ENCODE peak calls at places on chromosomes 12 and 14, in eight cellular contexts. Y is B cell, N is NCI-H526, K is mesothelial cell of epicardium, Q is GM04503, X is left ventricle myocardium inferior, A is NCI-H345, T is RCC 7860. P is an unnamed sample.
A peak's percentile ranks its signal among the peaks of the same experiment; 100 is the strongest.

GRCh38 chr14:103540816-103541493 is 12.0 kb downstream of the TRMT61A start:
- DNase-seq in Y (no peak), N (no peak), K (no peak), Q (no peak), X (no peak), A (no peak), T (no peak), P (peak; percentile 40)

GRCh38 chr14:81784084-81784483 is 250.4 kb upstream of the SEL1L start:
- DNase-seq in Y (no peak), N (no peak), K (no peak), Q (no peak), X (no peak), A (no peak), T (no peak), P (no peak)

GRCh38 chr12:20127401-20127800 is 240.9 kb upstream of the PDE3A start:
- DNase-seq in Y (no peak), N (no peak), K (no peak), Q (no peak), X (no peak), A (no peak), T (no peak), P (no peak)

GRCh38 chr12:66555113-66555512 is 123.8 kb downstream of the GRIP1 start:
- DNase-seq in Y (no peak), N (no peak), K (no peak), Q (no peak), X (no peak), A (no peak), T (no peak), P (no peak)

GRCh38 chr12:5882511-5883185 is 62.4 kb downstream of the ANO2 start:
- DNase-seq in Y (no peak), N (no peak), K (no peak), Q (no peak), X (no peak), A (no peak), T (no peak), P (no peak)

GRCh38 chr12:50567926-50568325 is 63.1 kb downstream of the DIP2B start:
- DNase-seq in Y (no peak), N (no peak), K (no peak), Q (no peak), X (no peak), A (no peak), T (no peak), P (no peak)

GRCh38 chr12:56321027-56321426 is 5.2 kb upstream of the CNPY2 start:
- DNase-seq in Y (no peak), N (no peak), K (no peak), Q (no peak), X (no peak), A (no peak), T (no peak), P (no peak)

GRCh38 chr12:95547522-95548055 is 3.7 kb downstream of the USP44 start:
- DNase-seq in Y (no peak), N (no peak), K (no peak), Q (peak; percentile 27), X (no peak), A (no peak), T (no peak), P (no peak)

GRCh38 chr14:72243894-72244293 is 311.7 kb downstream of the RGS6 start:
- DNase-seq in Y (no peak), N (no peak), K (no peak), Q (no peak), X (no peak), A (no peak), T (no peak), P (no peak)

GRCh38 chr12:53056296-53056695 is 6.4 kb downstream of the TNS2 start:
- DNase-seq in Y (no peak), N (no peak), K (no peak), Q (no peak), X (no peak), A (no peak), T (no peak), P (no peak)

GRCh38 chr12:57323402-57323801 is 72.4 kb upstream of the STAC3 start:
- DNase-seq in Y (no peak), N (no peak), K (no peak), Q (no peak), X (no peak), A (no peak), T (no peak), P (no peak)

GRCh38 chr12:2643736-2644135 is 151.0 kb upstream of the FKBP4 start:
- DNase-seq in Y (no peak), N (no peak), K (no peak), Q (no peak), X (no peak), A (no peak), T (no peak), P (no peak)

GRCh38 chr12:6319446-6319845 is 9.0 kb downstream of the PLEKHG6 start:
- DNase-seq in Y (no peak), N (no peak), K (no peak), Q (no peak), X (no peak), A (no peak), T (no peak), P (no peak)

GRCh38 chr14:100531591-100532121 is 55.6 kb downstream of the BEGAIN start:
- DNase-seq in Y (no peak), N (no peak), K (no peak), Q (no peak), X (peak; percentile 12), A (no peak), T (no peak), P (no peak)

GRCh38 chr12:88108021-88108420 is 33.9 kb downstream of the CEP290 start:
- DNase-seq in Y (no peak), N (no peak), K (no peak), Q (no peak), X (no peak), A (no peak), T (no peak), P (no peak)

GRCh38 chr14:54981698-54982097 is 45.2 kb downstream of the WDHD1 start:
- DNase-seq in Y (no peak), N (no peak), K (no peak), Q (no peak), X (no peak), A (no peak), T (no peak), P (no peak)

GRCh38 chr12:111029732-111030131 is 109.4 kb upstream of the MYL2 start:
- DNase-seq in Y (no peak), N (no peak), K (no peak), Q (no peak), X (no peak), A (no peak), T (no peak), P (no peak)

GRCh38 chr14:67405771-67406170 is 6.2 kb downstream of the PLEK2 start:
- DNase-seq in Y (no peak), N (no peak), K (no peak), Q (no peak), X (no peak), A (no peak), T (no peak), P (no peak)

GRCh38 chr12:122842505-122843405 is 7.5 kb downstream of the HIP1R start:
- DNase-seq in Y (no peak), N (no peak), K (no peak), Q (no peak), X (no peak), A (no peak), T (peak; percentile 17), P (peak; percentile 32)

GRCh38 chr14:56057071-56057865 is 60.9 kb upstream of the PELI2 start:
- DNase-seq in Y (no peak), N (peak; percentile 94), K (no peak), Q (no peak), X (no peak), A (peak; percentile 90), T (no peak), P (no peak)

GRCh38 chr12:88391556-88391955 is 188.7 kb downstream of the KITLG start:
- DNase-seq in Y (no peak), N (no peak), K (no peak), Q (peak; percentile 77), X (no peak), A (no peak), T (peak; percentile 69), P (no peak)

GRCh38 chr12:93127582-93128331 is 198.7 kb upstream of the EEA1 start:
- DNase-seq in Y (no peak), N (no peak), K (peak; percentile 40), Q (peak; percentile 72), X (peak; percentile 78), A (peak; percentile 97), T (no peak), P (peak; percentile 83)

GRCh38 chr12:121872546-121873223 is 14.0 kb upstream of the HPD start:
- DNase-seq in Y (no peak), N (no peak), K (peak; percentile 61), Q (peak; percentile 72), X (peak; percentile 31), A (peak; percentile 25), T (no peak), P (peak; percentile 59)